ENCODE peak calls at places on chromosome 21, in five cellular contexts. G, F, E, K and Y are unnamed samples.

GRCh38 chr21:41966341-41966833 is 12.6 kb upstream of the C2CD2 start:
- DNase-seq in E (peak), K (no peak), G (no peak), F (no peak), Y (no peak)

GRCh38 chr21:33362044-33362555 is 37.3 kb downstream of the IFNAR1 start:
- DNase-seq in E (peak), K (no peak), G (peak), F (no peak), Y (no peak)

GRCh38 chr21:41761211-41762181 is 5.4 kb downstream of the RIPK4 start:
- DNase-seq in E (no peak), F (no peak), G (no peak), K (no peak), Y (no peak)

GRCh38 chr21:10425856-10426255 is 95.5 kb upstream of the TPTE start:
- DNase-seq in K (no peak), F (no peak), G (no peak), E (no peak), Y (no peak)

GRCh38 chr21:15732290-15732995 is 2.7 kb downstream of the USP25 start:
- DNase-seq in K (no peak), F (no peak), G (peak), E (no peak), Y (no peak)

GRCh38 chr21:30227633-30228404 is 11.9 kb upstream of the CLDN8 start:
- DNase-seq in K (no peak), E (peak), F (no peak), G (peak), Y (peak)

GRCh38 chr21:42156690-42157605 is 62.0 kb upstream of the ABCG1 start:
- DNase-seq in G (no peak), E (no peak), F (peak), K (peak), Y (no peak)

GRCh38 chr21:37057614-37058013 is 15.3 kb downstream of the PIGP start:
- DNase-seq in K (no peak), F (no peak), G (no peak), E (no peak), Y (no peak)

GRCh38 chr21:29125199-29125598 is 5.2 kb upstream of the MAP3K7CL start:
- DNase-seq in F (no peak), K (no peak), G (no peak), E (no peak), Y (no peak)

GRCh38 chr21:31946236-31946635 is 73.4 kb downstream of the HUNK start:
- DNase-seq in E (no peak), K (no peak), F (no peak), G (no peak), Y (no peak)

GRCh38 chr21:36150192-36150711 is 6.4 kb upstream of the DOP1B start:
- DNase-seq in E (no peak), K (no peak), F (no peak), G (peak), Y (no peak)

GRCh38 chr21:15775291-15775690 is 45.5 kb downstream of the USP25 start:
- DNase-seq in K (no peak), E (no peak), F (no peak), G (no peak), Y (no peak)

GRCh38 chr21:31347435-31348032 is 3.5 kb upstream of the TIAM1 start:
- DNase-seq in K (no peak), F (no peak), E (no peak), G (peak), Y (no peak)

GRCh38 chr21:36087362-36088138 is 17.7 kb downstream of the CBR1 start:
- DNase-seq in K (no peak), G (no peak), E (no peak), F (peak), Y (no peak)

GRCh38 chr21:43719748-43720538 is 1.0 kb downstream of the PDXK start:
- DNase-seq in F (no peak), E (no peak), K (no peak), G (peak), Y (no peak)

GRCh38 chr21:44911384-44912157 is 9.1 kb downstream of the ITGB2 start:
- DNase-seq in G (peak), F (peak), E (peak), K (peak), Y (no peak)

GRCh38 chr21:10418649-10419048 is 102.7 kb upstream of the TPTE start:
- DNase-seq in K (no peak), F (no peak), E (no peak), G (no peak), Y (no peak)

GRCh38 chr21:45556645-45557601 is 14.7 kb upstream of the SLC19A1 start:
- DNase-seq in K (no peak), E (no peak), G (no peak), F (no peak), Y (no peak)

GRCh38 chr21:42630626-42631025 is 22.8 kb upstream of the PDE9A start:
- DNase-seq in K (no peak), E (no peak), G (no peak), F (no peak), Y (no peak)

GRCh38 chr21:36320421-36321324 is 676 bp downstream of the MORC3 start:
- DNase-seq in G (peak), E (peak), K (peak), F (peak), Y (peak)

GRCh38 chr21:15706686-15707085 is 23.1 kb upstream of the USP25 start:
- DNase-seq in G (peak), E (peak), F (no peak), K (no peak), Y (no peak)